ENCODE peak calls at places on chromosomes 7 and 10, in ten cellular contexts. Q is stimulated activated CD8-positive, alpha-beta memory T cell treated with anti-CD3 and anti-CD28 coated beads, Interleukin-2, amount 100 ng/mL, for 48 hours; W is GOT3; T is AG09319; V is islet precursor cell; S is nephron progenitor cell; N is A673; E is activated CD4-positive, alpha-beta T cell treated with anti-CD3 and anti-CD28 coated beads, Interleukin-2, amount 50 U/mL, for 1 hour; F is central memory CD4-positive, alpha-beta T cell; G is coronary artery. Y is an unnamed sample.
A peak's percentile ranks its signal among the peaks of the same experiment; 100 is the strongest.

GRCh38 chr7:130394421-130395188 is 14.3 kb downstream of the CPA1 start:
- DNase-seq in Q (no peak), W (no peak), T (no peak), V (no peak), S (no peak), N (no peak), E (no peak), F (peak; percentile 28), G (no peak), Y (no peak)

GRCh38 chr7:11749629-11750028 is 82.4 kb downstream of the THSD7A start:
- DNase-seq in Q (no peak), W (no peak), T (no peak), V (no peak), S (no peak), N (no peak), E (no peak), F (no peak), G (no peak), Y (no peak)

GRCh38 chr10:123559823-123560092 is 106.4 kb upstream of the GPR26 start:
- DNase-seq in Q (no peak), W (no peak), T (no peak), V (peak; percentile 43), S (no peak), N (no peak), E (no peak), F (no peak), G (peak; percentile 59), Y (peak; percentile 61)

GRCh38 chr10:12322583-12323131 is 26.7 kb upstream of the CAMK1D start:
- DNase-seq in Q (no peak), W (no peak), T (no peak), V (no peak), S (no peak), N (no peak), E (no peak), F (no peak), G (no peak), Y (no peak)

GRCh38 chr10:79260803-79261740 is 86.2 kb upstream of the PPIF start:
- DNase-seq in Q (no peak), W (no peak), T (no peak), V (peak; percentile 88), S (peak; percentile 47), N (no peak), E (no peak), F (no peak), G (no peak), Y (no peak)

GRCh38 chr7:80309971-80310549 is 175.4 kb downstream of the GNAI1 start:
- DNase-seq in Q (no peak), W (no peak), T (no peak), V (no peak), S (no peak), N (peak; percentile 11), E (no peak), F (no peak), G (no peak), Y (no peak)

GRCh38 chr7:1694981-1695511 is 25.0 kb downstream of the ELFN1 start:
- DNase-seq in Q (no peak), W (no peak), T (no peak), V (peak; percentile 49), S (no peak), N (no peak), E (no peak), F (no peak), G (peak; percentile 68), Y (no peak)

GRCh38 chr7:47763063-47763974 is 181.4 kb upstream of the TNS3 start:
- DNase-seq in Q (no peak), W (no peak), T (peak; percentile 72), V (peak; percentile 86), S (peak; percentile 57), N (no peak), E (no peak), F (no peak), G (no peak), Y (no peak)

GRCh38 chr10:97714401-97715258 is 1.1 kb downstream of the MARVELD1 start:
- DNase-seq in Q (no peak), W (peak; percentile 38), T (peak; percentile 61), V (peak; percentile 89), S (peak; percentile 69), N (peak; percentile 76), E (no peak), F (no peak), G (peak; percentile 92), Y (no peak)

GRCh38 chr7:111356941-111357340 is 205.4 kb downstream of the IMMP2L start:
- DNase-seq in Q (no peak), W (no peak), T (no peak), V (no peak), S (no peak), N (no peak), E (no peak), F (no peak), G (no peak), Y (no peak)

GRCh38 chr7:85094046-85094720 is 92.7 kb downstream of the SEMA3D start:
- DNase-seq in Q (no peak), W (no peak), T (no peak), V (no peak), S (no peak), N (no peak), E (no peak), F (no peak), G (no peak), Y (no peak)

GRCh38 chr7:1861799-1862458 is 191.9 kb downstream of the ELFN1 start:
- DNase-seq in Q (no peak), W (no peak), T (no peak), V (no peak), S (no peak), N (no peak), E (no peak), F (no peak), G (no peak), Y (no peak)

GRCh38 chr10:126043389-126043788 is 147.0 kb downstream of the FANK1 start:
- DNase-seq in Q (no peak), W (no peak), T (no peak), V (no peak), S (no peak), N (peak; percentile 15), E (no peak), F (no peak), G (no peak), Y (no peak)

GRCh38 chr7:17320102-17320497 is 21.6 kb downstream of the AHR start:
- DNase-seq in Q (no peak), W (no peak), T (no peak), V (no peak), S (no peak), N (no peak), E (no peak), F (no peak), G (no peak), Y (no peak)

GRCh38 chr7:70738080-70738479 is 393.9 kb upstream of the GALNT17 start:
- DNase-seq in Q (no peak), W (no peak), T (no peak), V (peak; percentile 70), S (no peak), N (no peak), E (no peak), F (no peak), G (no peak), Y (no peak)

GRCh38 chr10:120969219-120969645 is 118.1 kb downstream of the WDR11 start:
- DNase-seq in Q (no peak), W (no peak), T (no peak), V (no peak), S (no peak), N (no peak), E (no peak), F (no peak), G (no peak), Y (no peak)

GRCh38 chr10:34494012-34494411 is 321.1 kb downstream of the PARD3 start:
- DNase-seq in Q (no peak), W (no peak), T (no peak), V (no peak), S (no peak), N (no peak), E (no peak), F (no peak), G (no peak), Y (no peak)

GRCh38 chr7:130669051-130669700 is 628 bp upstream of the COPG2 start:
- DNase-seq in Q (no peak), W (no peak), T (no peak), V (no peak), S (no peak), N (no peak), E (no peak), F (peak; percentile 8), G (peak; percentile 75), Y (no peak)